ENCODE peak calls at places on chromosomes 12 and 14, in five cellular contexts. One of them, this sample, is unnamed.

GRCh38 chr14:54776361-54777001 is 126.1 kb downstream of the GCH1 start:
- DNase-seq in SK-N-SH: peak; percentile 33
- DNase-seq in H1: no peak
- DNase-seq in GM12878: peak; percentile 24
- DNase-seq in HepG2: no peak
- DNase-seq in this sample: no peak

GRCh38 chr12:32583535-32583934 is 95.6 kb upstream of the DNM1L start:
- DNase-seq in HepG2: no peak
- DNase-seq in SK-N-SH: no peak
- DNase-seq in H1: no peak
- DNase-seq in GM12878: no peak
- DNase-seq in this sample: no peak

GRCh38 chr12:129659927-129660326 is 243.9 kb downstream of the TMEM132D start:
- DNase-seq in GM12878: no peak
- DNase-seq in SK-N-SH: no peak
- DNase-seq in H1: no peak
- DNase-seq in HepG2: no peak
- DNase-seq in this sample: peak; percentile 61

GRCh38 chr12:109842021-109842420 is 8.8 kb upstream of the TRPV4 start:
- DNase-seq in SK-N-SH: no peak
- DNase-seq in H1: no peak
- DNase-seq in HepG2: no peak
- DNase-seq in GM12878: no peak
- DNase-seq in this sample: no peak

GRCh38 chr12:104352106-104352713 is 48.7 kb downstream of the EID3 start:
- DNase-seq in HepG2: no peak
- DNase-seq in H1: no peak
- DNase-seq in GM12878: no peak
- DNase-seq in SK-N-SH: no peak
- DNase-seq in this sample: no peak

GRCh38 chr12:66647034-66647691 is 31.7 kb downstream of the GRIP1 start:
- DNase-seq in SK-N-SH: no peak
- DNase-seq in HepG2: no peak
- DNase-seq in GM12878: no peak
- DNase-seq in H1: no peak
- DNase-seq in this sample: no peak

GRCh38 chr14:102362084-102362483 is 606 bp downstream of the CINP start:
- DNase-seq in H1: no peak
- DNase-seq in GM12878: peak; percentile 57
- DNase-seq in SK-N-SH: peak; percentile 30
- DNase-seq in HepG2: no peak
- DNase-seq in this sample: peak; percentile 6

GRCh38 chr12:25020621-25021243 is 71.8 kb upstream of the BCAT1 start:
- DNase-seq in SK-N-SH: no peak
- DNase-seq in GM12878: peak; percentile 79
- DNase-seq in H1: no peak
- DNase-seq in HepG2: no peak
- DNase-seq in this sample: no peak

GRCh38 chr14:97120204-97121120 is 323.3 kb downstream of the VRK1 start:
- DNase-seq in GM12878: peak; percentile 13
- DNase-seq in SK-N-SH: no peak
- DNase-seq in HepG2: no peak
- DNase-seq in H1: no peak
- DNase-seq in this sample: no peak

GRCh38 chr12:55713721-55714120 is 2.1 kb upstream of the BLOC1S1 start:
- DNase-seq in GM12878: no peak
- DNase-seq in H1: no peak
- DNase-seq in SK-N-SH: no peak
- DNase-seq in HepG2: no peak
- DNase-seq in this sample: no peak

GRCh38 chr14:52031781-52032180 is 37.1 kb downstream of the NID2 start:
- DNase-seq in HepG2: no peak
- DNase-seq in GM12878: no peak
- DNase-seq in SK-N-SH: no peak
- DNase-seq in H1: no peak
- DNase-seq in this sample: no peak

GRCh38 chr14:23041729-23042128 is 283 bp upstream of the PSMB11 start:
- DNase-seq in SK-N-SH: no peak
- DNase-seq in HepG2: no peak
- DNase-seq in GM12878: no peak
- DNase-seq in H1: no peak
- DNase-seq in this sample: no peak

GRCh38 chr12:26563555-26563954 is 269.4 kb downstream of the ITPR2 start:
- DNase-seq in HepG2: no peak
- DNase-seq in SK-N-SH: no peak
- DNase-seq in GM12878: no peak
- DNase-seq in H1: no peak
- DNase-seq in this sample: no peak

GRCh38 chr14:57982802-57983201 is 116.9 kb upstream of the SLC35F4 start:
- DNase-seq in H1: no peak
- DNase-seq in SK-N-SH: no peak
- DNase-seq in GM12878: no peak
- DNase-seq in HepG2: no peak
- DNase-seq in this sample: no peak

GRCh38 chr12:111699-112591 is 45.4 kb downstream of the IQSEC3 start:
- DNase-seq in H1: no peak
- DNase-seq in SK-N-SH: no peak
- DNase-seq in HepG2: no peak
- DNase-seq in GM12878: peak; percentile 7
- DNase-seq in this sample: peak; percentile 35

GRCh38 chr12:132316497-132317232 is 12.7 kb downstream of the GALNT9 start:
- DNase-seq in SK-N-SH: no peak
- DNase-seq in GM12878: no peak
- DNase-seq in H1: no peak
- DNase-seq in HepG2: no peak
- DNase-seq in this sample: no peak

GRCh38 chr12:25677180-25677937 is 124.3 kb upstream of the LMNTD1 start:
- DNase-seq in GM12878: no peak
- DNase-seq in SK-N-SH: no peak
- DNase-seq in HepG2: no peak
- DNase-seq in H1: no peak
- DNase-seq in this sample: no peak

GRCh38 chr12:69502342-69503081 is 32.3 kb downstream of the FRS2 start:
- DNase-seq in GM12878: no peak
- DNase-seq in SK-N-SH: no peak
- DNase-seq in H1: no peak
- DNase-seq in HepG2: no peak
- DNase-seq in this sample: no peak

GRCh38 chr12:100860611-100861010 is 66.0 kb downstream of the ANO4 start:
- DNase-seq in HepG2: no peak
- DNase-seq in H1: no peak
- DNase-seq in GM12878: no peak
- DNase-seq in SK-N-SH: no peak
- DNase-seq in this sample: no peak

GRCh38 chr14:73289729-73290128 is 52.4 kb downstream of the PAPLN start:
- DNase-seq in GM12878: no peak
- DNase-seq in SK-N-SH: no peak
- DNase-seq in HepG2: no peak
- DNase-seq in H1: no peak
- DNase-seq in this sample: no peak

GRCh38 chr12:10491766-10492165 is 13.9 kb upstream of the EIF2S3B start:
- DNase-seq in H1: no peak
- DNase-seq in SK-N-SH: no peak
- DNase-seq in GM12878: no peak
- DNase-seq in HepG2: no peak
- DNase-seq in this sample: no peak

GRCh38 chr14:67566908-67567307 is 33.2 kb downstream of the PIGH start:
- DNase-seq in H1: no peak
- DNase-seq in GM12878: no peak
- DNase-seq in SK-N-SH: no peak
- DNase-seq in HepG2: no peak
- DNase-seq in this sample: no peak

GRCh38 chr14:101215936-101216335 is 312.4 kb upstream of the RTL1 start:
- DNase-seq in GM12878: no peak
- DNase-seq in SK-N-SH: no peak
- DNase-seq in HepG2: no peak
- DNase-seq in H1: no peak
- DNase-seq in this sample: no peak

GRCh38 chr12:65720136-65720535 is 104.1 kb upstream of the HMGA2 start:
- DNase-seq in GM12878: no peak
- DNase-seq in SK-N-SH: no peak
- DNase-seq in HepG2: no peak
- DNase-seq in H1: no peak
- DNase-seq in this sample: no peak

GRCh38 chr12:59088673-59089072 is 168.4 kb upstream of the LRIG3 start:
- DNase-seq in HepG2: no peak
- DNase-seq in SK-N-SH: no peak
- DNase-seq in H1: no peak
- DNase-seq in GM12878: no peak
- DNase-seq in this sample: no peak

GRCh38 chr12:98594050-98594853 is 766 bp downstream of the SLC25A3 start:
- DNase-seq in H1: no peak
- DNase-seq in SK-N-SH: peak; percentile 36
- DNase-seq in GM12878: no peak
- DNase-seq in HepG2: no peak
- DNase-seq in this sample: no peak

GRCh38 chr12:121102307-121102706 is 30.4 kb upstream of the P2RX7 start:
- DNase-seq in H1: no peak
- DNase-seq in SK-N-SH: no peak
- DNase-seq in HepG2: no peak
- DNase-seq in GM12878: no peak
- DNase-seq in this sample: no peak

GRCh38 chr14:94079891-94080605 is 954 bp downstream of the DDX24 start:
- DNase-seq in SK-N-SH: no peak
- DNase-seq in GM12878: no peak
- DNase-seq in HepG2: peak; percentile 11
- DNase-seq in H1: no peak
- DNase-seq in this sample: no peak

GRCh38 chr12:110149104-110149660 is 25.0 kb downstream of the IFT81 start:
- DNase-seq in H1: no peak
- DNase-seq in GM12878: peak; percentile 16
- DNase-seq in SK-N-SH: no peak
- DNase-seq in HepG2: no peak
- DNase-seq in this sample: no peak

DNA sequence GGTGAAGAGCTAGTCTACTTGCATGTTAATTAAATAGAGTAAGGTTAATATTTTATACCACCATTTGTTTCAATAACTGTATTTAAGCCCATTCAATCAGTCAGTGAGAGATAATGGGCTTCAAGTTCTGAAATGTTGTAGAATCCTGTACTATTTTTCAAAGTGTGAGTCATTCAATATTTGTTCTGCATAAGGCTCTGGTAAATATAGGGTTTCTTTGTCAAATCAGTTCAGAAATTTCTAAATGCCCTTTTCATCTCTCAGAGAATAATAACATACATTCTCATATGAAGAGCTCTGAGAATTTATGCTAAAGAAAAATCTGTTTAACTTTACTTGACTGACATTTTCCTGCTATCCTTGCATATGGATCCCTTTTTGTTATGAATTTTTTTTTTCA is 493.3 kb downstream of the TMTC2 start:
- DNase-seq in SK-N-SH: no peak
- DNase-seq in H1: no peak
- DNase-seq in GM12878: no peak
- DNase-seq in HepG2: no peak
- DNase-seq in this sample: no peak
- TF ChIP-seq CHD2 in SK-N-SH: no peak
- TF ChIP-seq CHD2 in H1: no peak
- TF ChIP-seq CHD2 in GM12878: no peak
- TF ChIP-seq CHD2 in HepG2: no peak
- TF ChIP-seq CHD2 in this sample: no peak

DNA sequence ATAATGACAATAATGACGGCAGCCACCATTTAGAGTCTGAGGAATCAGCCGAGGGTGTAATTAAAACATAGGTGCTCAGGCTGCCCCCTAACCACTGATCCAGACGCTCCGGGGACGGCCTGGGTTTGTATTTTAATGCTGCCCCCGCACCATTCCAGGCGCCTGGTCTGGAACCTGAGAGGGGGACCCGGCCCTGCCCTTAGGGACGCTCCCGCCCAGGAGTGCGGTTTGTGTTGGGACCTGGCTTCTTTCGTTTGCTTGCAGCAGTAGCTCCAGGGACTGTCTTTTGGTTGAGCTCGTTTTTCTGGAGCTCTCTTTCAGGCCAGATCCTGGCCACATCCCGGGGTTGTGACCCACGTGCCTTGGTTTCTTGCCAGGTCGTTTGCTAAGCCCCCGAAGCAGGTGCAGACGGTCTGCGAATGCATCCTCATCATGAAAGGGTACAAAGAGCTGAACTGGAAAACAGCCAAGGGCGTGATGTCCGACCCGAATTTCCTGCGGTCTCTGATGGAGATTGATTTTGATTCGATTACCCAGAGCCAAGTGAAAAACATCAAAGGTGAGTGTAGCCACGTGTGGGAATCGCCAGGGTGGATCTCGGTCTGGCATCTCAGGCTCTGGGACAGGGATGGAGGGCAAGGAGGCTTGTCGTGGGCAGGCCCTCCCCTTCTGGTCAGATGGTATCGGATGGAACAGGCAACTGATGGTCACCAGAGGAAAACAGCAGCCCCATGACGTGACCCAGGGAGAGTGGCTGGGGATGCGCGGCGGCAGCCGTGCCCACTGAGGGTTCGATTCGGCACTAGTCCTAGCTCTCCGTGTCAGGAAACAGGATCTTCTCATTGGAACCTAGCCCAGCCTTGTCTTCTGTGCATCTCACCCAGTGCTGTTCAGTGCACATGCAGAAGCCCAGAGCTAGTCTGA is 63.5 kb downstream of the CCDC92 start:
- DNase-seq in SK-N-SH: no peak
- DNase-seq in HepG2: no peak
- DNase-seq in GM12878: no peak
- DNase-seq in H1: no peak
- DNase-seq in this sample: no peak
- TF ChIP-seq JUND in SK-N-SH: no peak
- TF ChIP-seq JUND in HepG2: no peak
- TF ChIP-seq JUND in GM12878: no peak
- TF ChIP-seq JUND in H1: no peak
- TF ChIP-seq JUND in this sample: no peak

DNA sequence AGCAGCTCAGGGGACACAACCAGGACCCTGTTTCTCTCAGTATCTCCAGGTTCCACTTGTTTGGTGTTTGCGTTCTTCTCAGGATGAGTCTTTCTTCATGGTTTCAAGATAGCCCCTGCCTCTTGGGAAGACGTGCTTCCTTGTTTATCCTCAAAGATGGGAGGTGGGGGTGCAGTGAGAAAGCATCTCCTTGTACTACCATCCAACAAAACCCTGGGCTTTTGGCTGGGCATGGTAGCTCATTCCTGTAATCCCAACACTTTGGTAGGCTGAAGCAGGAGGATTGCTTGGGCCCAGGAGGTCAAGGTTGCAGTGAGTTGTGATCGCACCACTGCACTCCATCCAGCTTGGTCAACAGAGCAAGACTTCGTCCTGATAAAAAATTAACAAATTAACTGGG is 21.0 kb upstream of the TUNAR start:
- DNase-seq in GM12878: no peak
- DNase-seq in H1: no peak
- DNase-seq in SK-N-SH: no peak
- DNase-seq in HepG2: no peak
- DNase-seq in this sample: no peak
- TF ChIP-seq CHD2 in GM12878: no peak
- TF ChIP-seq CHD2 in H1: no peak
- TF ChIP-seq CHD2 in SK-N-SH: no peak
- TF ChIP-seq CHD2 in HepG2: no peak
- TF ChIP-seq CHD2 in this sample: no peak

GRCh38 chr12:114416028-114416427 is 10.1 kb upstream of the TBX5 start:
- DNase-seq in HepG2: no peak
- DNase-seq in SK-N-SH: no peak
- DNase-seq in H1: no peak
- DNase-seq in GM12878: no peak
- DNase-seq in this sample: no peak
- TF ChIP-seq JUND in HepG2: no peak
- TF ChIP-seq JUND in SK-N-SH: no peak
- TF ChIP-seq JUND in H1: no peak
- TF ChIP-seq JUND in GM12878: no peak
- TF ChIP-seq JUND in this sample: no peak